ENCODE peak calls at places on chromosome 11, in seven cellular contexts. H is H1, W is IMR-90, O is neuronal stem cell, P is mesenchymal stem cell, G is H9, C is mesendoderm. B is an unnamed sample.
A peak's percentile ranks its signal among the peaks of the same experiment; 100 is the strongest.

GRCh38 chr11:45993438-45994064 is 71.1 kb downstream of the LARGE2 start:
- DNase-seq in H (no peak), W (no peak), O (no peak), P (no peak), G (no peak), C (no peak), B (no peak)

GRCh38 chr11:14537134-14537599 is 17.0 kb upstream of the PSMA1 start:
- DNase-seq in H (no peak), W (peak; percentile 15), O (peak; percentile 18), P (peak; percentile 48), G (no peak), C (peak; percentile 46), B (peak; percentile 15)

GRCh38 chr11:129291556-129291955 is 84.1 kb upstream of the BARX2 start:
- DNase-seq in H (no peak), W (no peak), O (no peak), P (no peak), G (no peak), C (no peak), B (no peak)

GRCh38 chr11:133803026-133803425 is 42.3 kb downstream of the SPATA19 start:
- DNase-seq in H (no peak), W (no peak), O (no peak), P (no peak), G (no peak), C (no peak), B (no peak)

GRCh38 chr11:107293677-107294344 is 163.8 kb downstream of the CWF19L2 start:
- DNase-seq in H (peak; percentile 3), W (no peak), O (no peak), P (no peak), G (peak; percentile 31), C (peak; percentile 13), B (no peak)

GRCh38 chr11:116870054-116870453 is 32.6 kb upstream of the APOA1 start:
- DNase-seq in H (no peak), W (no peak), O (no peak), P (no peak), G (no peak), C (no peak), B (no peak)

GRCh38 chr11:31826530-31827438 is 15.7 kb upstream of the PAX6 start:
- DNase-seq in H (no peak), W (no peak), O (peak; percentile 45), P (no peak), G (peak; percentile 51), C (peak; percentile 45), B (no peak)

GRCh38 chr11:126534141-126534805 is 178.8 kb downstream of the ST3GAL4 start:
- DNase-seq in H (no peak), W (no peak), O (no peak), P (no peak), G (peak; percentile 31), C (no peak), B (no peak)

GRCh38 chr11:25602149-25602548 is 729.8 kb upstream of the ANO3 start:
- DNase-seq in H (no peak), W (no peak), O (peak; percentile 36), P (no peak), G (no peak), C (peak; percentile 89), B (no peak)

GRCh38 chr11:45331839-45332485 is 45.8 kb upstream of the SYT13 start:
- DNase-seq in H (no peak), W (no peak), O (no peak), P (no peak), G (no peak), C (no peak), B (no peak)

GRCh38 chr11:126433244-126433846 is 77.9 kb downstream of the ST3GAL4 start:
- DNase-seq in H (no peak), W (no peak), O (no peak), P (no peak), G (no peak), C (no peak), B (no peak)

GRCh38 chr11:117099681-117100080 is 1.5 kb upstream of the SIK3 start:
- DNase-seq in H (no peak), W (no peak), O (no peak), P (no peak), G (no peak), C (peak; percentile 91), B (no peak)

GRCh38 chr11:65112226-65112550 is 516 bp downstream of the TM7SF2 start:
- DNase-seq in H (no peak), W (no peak), O (no peak), P (no peak), G (peak; percentile 55), C (no peak), B (no peak)
- H3K9ac ChIP-seq in H (peak overlapping the region; percentile 55), W (no peak overlapping the region), O (peak overlapping the region; percentile 94), P (peak overlapping the region; percentile 77), G (peak overlapping the region; percentile 53), C (peak overlapping the region; percentile 81), B (peak overlapping the region; percentile 10)

GRCh38 chr11:1922411-1923113 is 3.1 kb downstream of the TNNT3 start:
- DNase-seq in H (no peak), W (no peak), O (no peak), P (no peak), G (no peak), C (no peak), B (no peak)

GRCh38 chr11:1923201-1923956 is 3.9 kb downstream of the TNNT3 start:
- DNase-seq in H (no peak), W (no peak), O (no peak), P (no peak), G (no peak), C (no peak), B (no peak)

GRCh38 chr11:1920128-1920908 is 815 bp downstream of the TNNT3 start:
- DNase-seq in H (no peak), W (no peak), O (no peak), P (no peak), G (no peak), C (no peak), B (no peak)

GRCh38 chr11:1920909-1921575 is 1.5 kb downstream of the TNNT3 start:
- DNase-seq in H (no peak), W (no peak), O (no peak), P (no peak), G (no peak), C (no peak), B (no peak)

GRCh38 chr11:1921576-1922141 is 2.2 kb downstream of the TNNT3 start:
- DNase-seq in H (no peak), W (no peak), O (no peak), P (no peak), G (no peak), C (no peak), B (no peak)
- H3K4ac ChIP-seq in H (no peak overlapping the region), W (no peak overlapping the region), O (no peak overlapping the region), P (no peak overlapping the region), G (no peak overlapping the region), C (no peak overlapping the region), B (no peak overlapping the region)

GRCh38 chr11:61138940-61139339 is 22.3 kb downstream of the VPS37C start:
- DNase-seq in H (no peak), W (peak; percentile 76), O (no peak), P (peak; percentile 70), G (no peak), C (no peak), B (no peak)

GRCh38 chr11:61142424-61142823 is 18.8 kb downstream of the VPS37C start:
- DNase-seq in H (no peak), W (peak; percentile 63), O (no peak), P (no peak), G (no peak), C (no peak), B (no peak)

GRCh38 chr11:61140416-61140815 is 20.8 kb downstream of the VPS37C start:
- DNase-seq in H (no peak), W (no peak), O (no peak), P (no peak), G (no peak), C (no peak), B (no peak)

GRCh38 chr11:61139391-61139790 is 21.8 kb downstream of the VPS37C start:
- DNase-seq in H (no peak), W (no peak), O (no peak), P (no peak), G (no peak), C (no peak), B (no peak)

DNA sequence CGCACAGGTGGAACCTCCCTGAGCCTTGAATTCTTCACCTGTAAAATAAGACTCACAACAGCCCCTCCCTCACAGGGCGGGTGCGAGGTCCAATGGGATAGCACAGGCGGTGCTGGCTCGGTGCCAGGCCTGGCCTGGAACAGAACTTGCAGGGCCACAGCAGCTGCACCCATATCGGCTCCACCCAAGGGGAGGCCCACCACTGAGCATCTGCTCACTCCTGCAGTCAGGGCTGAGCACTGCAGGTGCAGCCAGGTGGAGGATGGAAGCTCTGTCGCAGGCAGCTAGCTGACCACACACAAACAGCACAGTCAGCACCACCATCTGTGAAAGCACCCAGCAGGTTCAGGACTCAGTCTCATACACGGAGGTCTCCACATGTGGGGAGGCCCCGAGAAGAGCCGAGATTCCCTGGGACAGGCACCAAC is 19.6 kb downstream of the VPS37C start:
- DNase-seq in H (no peak), W (no peak), O (no peak), P (no peak), G (no peak), C (no peak), B (no peak)
- H3K9ac ChIP-seq in H (no peak overlapping the region), W (no peak overlapping the region), O (no peak overlapping the region), P (no peak overlapping the region), G (no peak overlapping the region), C (no peak overlapping the region), B (no peak overlapping the region)

DNA sequence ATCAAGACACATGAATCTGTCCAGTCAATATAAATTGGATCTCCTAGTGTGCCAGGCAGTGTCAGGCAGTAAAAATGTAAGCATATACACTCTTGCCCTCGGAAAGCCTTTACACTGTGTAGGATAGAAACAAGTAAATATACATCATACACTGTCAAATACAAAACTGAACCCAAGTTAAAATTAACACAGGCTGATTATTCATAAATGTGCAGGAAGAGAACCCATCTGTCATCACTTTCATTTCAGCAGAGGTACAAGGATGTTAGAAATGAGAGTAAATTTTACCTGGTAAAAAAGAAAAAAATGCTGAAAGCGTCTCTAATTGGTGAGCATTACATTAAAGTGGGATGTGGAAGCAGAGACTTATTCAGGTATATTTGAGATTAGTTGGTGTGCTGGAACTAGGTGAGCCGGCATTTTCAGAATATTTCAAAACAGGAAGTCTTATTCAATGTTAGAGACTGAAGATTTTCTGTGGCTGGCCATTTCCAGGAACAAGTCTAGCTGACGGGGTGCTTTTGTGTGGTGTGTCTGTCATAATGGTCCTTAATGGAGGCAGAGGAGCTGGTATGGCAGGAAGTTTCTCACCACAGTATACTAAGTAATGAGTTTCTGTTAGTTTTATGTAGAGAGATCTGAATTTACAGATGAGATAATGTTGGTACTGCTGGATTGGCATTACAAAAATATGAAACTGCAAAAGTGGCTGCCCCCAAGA is 192.6 kb downstream of the CASP12 start:
- DNase-seq in H (no peak), W (peak; percentile 18), O (no peak), P (peak; percentile 39), G (no peak), C (no peak), B (no peak)
- H3K4ac ChIP-seq in H (no peak overlapping the region), W (no peak overlapping the region), O (no peak overlapping the region), P (no peak overlapping the region), G (no peak overlapping the region), C (no peak overlapping the region), B (no peak overlapping the region)

GRCh38 chr11:66465371-66466224 is 1.1 kb upstream of the PELI3 start:
- DNase-seq in H (no peak), W (no peak), O (no peak), P (no peak), G (no peak), C (no peak), B (no peak)
- H3K9ac ChIP-seq in H (no peak overlapping the region), W (peak overlapping the region; percentile 79), O (peak overlapping the region; percentile 78), P (peak overlapping the region; percentile 79), G (peak overlapping the region; percentile 9), C (peak overlapping the region; percentile 74), B (no peak overlapping the region)

GRCh38 chr11:81687057-81687456 is 1046.6 kb downstream of the FAM181B start:
- DNase-seq in H (no peak), W (no peak), O (no peak), P (no peak), G (no peak), C (no peak), B (no peak)
- H3K4ac ChIP-seq in H (no peak overlapping the region), W (no peak overlapping the region), O (no peak overlapping the region), P (no peak overlapping the region), G (no peak overlapping the region), C (no peak overlapping the region), B (no peak overlapping the region)

B was measured in trophoblast cell.